ENCODE peak calls at places on chromosomes 1 and 21, in eight cellular contexts. P is iris pigment epithelial cell; G is NCI-H2107; H is germinal center; O is GM20000; L is astrocyte of the cerebellum; R is GM13976; E is stimulated activated CD4-positive, alpha-beta T cell treated with anti-CD3 and anti-CD28 coated beads, Interleukin-1b, Interleukin-23, amount 100 ng/mL, for 4 hours. Z is an unnamed sample.
A peak's percentile ranks its signal among the peaks of the same experiment; 100 is the strongest.

GRCh38 chr1:27528701-27529637 is 39.0 kb upstream of the WASF2 start:
- DNase-seq in P (no peak), G (peak; percentile 26), H (no peak), O (no peak), L (no peak), R (no peak), E (no peak), Z (no peak)

GRCh38 chr1:247445775-247446364 is 12.0 kb downstream of the OR2B11 start:
- DNase-seq in P (no peak), G (no peak), H (no peak), O (no peak), L (no peak), R (no peak), E (no peak), Z (no peak)

GRCh38 chr1:13583592-13583963 is at the start of gene PDPN:
- DNase-seq in P (peak; percentile 15), G (no peak), H (no peak), O (no peak), L (no peak), R (no peak), E (no peak), Z (no peak)

GRCh38 chr21:46207920-46208571 is 20.5 kb downstream of the LSS start:
- DNase-seq in P (no peak), G (no peak), H (no peak), O (no peak), L (no peak), R (no peak), E (no peak), Z (no peak)

GRCh38 chr1:221887091-221887746 is 145.3 kb upstream of the DUSP10 start:
- DNase-seq in P (peak; percentile 73), G (no peak), H (no peak), O (no peak), L (no peak), R (no peak), E (no peak), Z (no peak)

GRCh38 chr1:195082183-195082582 is 1526.1 kb downstream of the KCNT2 start:
- DNase-seq in P (peak; percentile 1), G (no peak), H (no peak), O (no peak), L (peak; percentile 29), R (no peak), E (no peak), Z (no peak)

GRCh38 chr1:161986328-161986727 is 37.3 kb downstream of the OLFML2B start:
- DNase-seq in P (no peak), G (no peak), H (no peak), O (no peak), L (peak; percentile 56), R (no peak), E (no peak), Z (no peak)

GRCh38 chr21:26710155-26710554 is 135.1 kb downstream of the ADAMTS1 start:
- DNase-seq in P (no peak), G (no peak), H (no peak), O (no peak), L (no peak), R (no peak), E (no peak), Z (no peak)

GRCh38 chr1:40394456-40395172 is 21.1 kb downstream of the SMAP2 start:
- DNase-seq in P (peak; percentile 77), G (no peak), H (no peak), O (no peak), L (no peak), R (peak; percentile 42), E (no peak), Z (no peak)

GRCh38 chr1:181503130-181503810 is 20.0 kb downstream of the CACNA1E start:
- DNase-seq in P (no peak), G (no peak), H (no peak), O (no peak), L (no peak), R (no peak), E (no peak), Z (no peak)

GRCh38 chr1:225896937-225897549 is 8.1 kb upstream of the LEFTY1 start:
- DNase-seq in P (peak; percentile 50), G (peak; percentile 30), H (peak; percentile 89), O (peak; percentile 92), L (no peak), R (peak; percentile 92), E (peak; percentile 62), Z (no peak)

GRCh38 chr21:21921410-21922232 is 923.4 kb downstream of the NCAM2 start:
- DNase-seq in P (peak; percentile 17), G (no peak), H (no peak), O (no peak), L (peak; percentile 19), R (no peak), E (no peak), Z (no peak)

GRCh38 chr21:39881661-39882060 is 14.4 kb downstream of the PCP4 start:
- DNase-seq in P (no peak), G (no peak), H (no peak), O (no peak), L (no peak), R (no peak), E (no peak), Z (peak; percentile 5)

GRCh38 chr21:45981641-45982255 is at the start of gene COL6A1:
- DNase-seq in P (peak; percentile 65), G (no peak), H (no peak), O (peak; percentile 80), L (no peak), R (peak; percentile 81), E (no peak), Z (peak; percentile 48)

GRCh38 chr1:227898502-227899140 is 49.1 kb downstream of the WNT9A start:
- DNase-seq in P (no peak), G (no peak), H (no peak), O (no peak), L (no peak), R (no peak), E (no peak), Z (no peak)

GRCh38 chr1:97270508-97271307 is 549.1 kb downstream of the PTBP2 start:
- DNase-seq in P (peak; percentile 76), G (no peak), H (no peak), O (peak; percentile 5), L (no peak), R (no peak), E (no peak), Z (no peak)

GRCh38 chr1:23273450-23274133 is 56.3 kb upstream of the HTR1D start:
- DNase-seq in P (peak; percentile 92), G (no peak), H (no peak), O (no peak), L (peak; percentile 66), R (no peak), E (no peak), Z (no peak)

GRCh38 chr21:43815107-43815742 is 25.8 kb downstream of the RRP1 start:
- DNase-seq in P (no peak), G (no peak), H (peak; percentile 49), O (peak; percentile 46), L (no peak), R (no peak), E (no peak), Z (peak; percentile 36)

Z was measured in NCI-H1930.